ENCODE peak calls at places on chromosomes 1 and 21, in seven cellular contexts. W is CD4-positive, CD25-positive, alpha-beta regulatory T cell; R is non-pigmented ciliary epithelial cell; L is mucosa of descending colon; T is ovary; N is GDM1; J is NCI-H345. D is an unnamed sample.

GRCh38 chr1:61607448-61607847 is 117.5 kb downstream of the TM2D1 start:
- DNase-seq in W (no peak), R (no peak), L (no peak), T (no peak), N (no peak), J (no peak), D (no peak)

GRCh38 chr1:62687903-62688686 is at the start of gene DOCK7:
- DNase-seq in W (peak), R (no peak), L (peak), T (peak), N (peak), J (peak), D (no peak)

GRCh38 chr1:223332997-223333396 is 31.0 kb downstream of the SUSD4 start:
- DNase-seq in W (no peak), R (no peak), L (no peak), T (no peak), N (no peak), J (no peak), D (no peak)

GRCh38 chr21:44398499-44398898 is 45.1 kb downstream of the TRPM2 start:
- DNase-seq in W (no peak), R (no peak), L (no peak), T (no peak), N (no peak), J (no peak), D (no peak)

GRCh38 chr1:32939655-32940371 is 24.8 kb downstream of the RNF19B start:
- DNase-seq in W (no peak), R (peak), L (peak), T (no peak), N (no peak), J (no peak), D (peak)

GRCh38 chr1:166304131-166304530 is 137.3 kb upstream of the FAM78B start:
- DNase-seq in W (no peak), R (no peak), L (no peak), T (no peak), N (no peak), J (no peak), D (no peak)

GRCh38 chr1:193058529-193059281 is 455 bp downstream of the UCHL5 start:
- DNase-seq in W (peak), R (no peak), L (peak), T (peak), N (peak), J (peak), D (no peak)

GRCh38 chr1:17605582-17606344 is 66.3 kb downstream of the ARHGEF10L start:
- DNase-seq in W (no peak), R (no peak), L (no peak), T (peak), N (no peak), J (peak), D (no peak)

GRCh38 chr21:42282715-42283114 is 32.5 kb downstream of the TFF3 start:
- DNase-seq in W (no peak), R (no peak), L (peak), T (no peak), N (no peak), J (no peak), D (no peak)

GRCh38 chr1:26119892-26120608 is 8.4 kb downstream of the PDIK1L start:
- DNase-seq in W (no peak), R (no peak), L (no peak), T (no peak), N (no peak), J (no peak), D (no peak)

GRCh38 chr1:158043232-158043631 is 49.8 kb downstream of the KIRREL1 start:
- DNase-seq in W (no peak), R (no peak), L (no peak), T (no peak), N (no peak), J (no peak), D (no peak)

GRCh38 chr21:39938086-39938611 is 70.9 kb downstream of the PCP4 start:
- DNase-seq in W (no peak), R (no peak), L (peak), T (no peak), N (no peak), J (peak), D (no peak)

GRCh38 chr1:58251415-58252073 is 295.0 kb downstream of the OMA1 start:
- DNase-seq in W (no peak), R (no peak), L (no peak), T (no peak), N (no peak), J (no peak), D (no peak)

GRCh38 chr21:44926364-44927101 is 5.8 kb upstream of the ITGB2 start:
- DNase-seq in W (peak), R (no peak), L (no peak), T (no peak), N (peak), J (no peak), D (no peak)

GRCh38 chr21:17726047-17726446 is 93.1 kb downstream of the C21orf91 start:
- DNase-seq in W (no peak), R (no peak), L (no peak), T (no peak), N (no peak), J (peak), D (no peak)

GRCh38 chr1:187261637-187262036 is 432.9 kb downstream of the PLA2G4A start:
- DNase-seq in W (no peak), R (no peak), L (no peak), T (no peak), N (no peak), J (peak), D (no peak)

GRCh38 chr1:89737985-89738510 is 82.8 kb upstream of the LRRC8D start:
- DNase-seq in W (no peak), R (no peak), L (no peak), T (no peak), N (no peak), J (no peak), D (no peak)

GRCh38 chr21:37220433-37220980 is 46.6 kb downstream of the VPS26C start:
- DNase-seq in W (peak), R (no peak), L (no peak), T (peak), N (peak), J (peak), D (no peak)

GRCh38 chr1:205229399-205229861 is 1.7 kb downstream of the TMCC2 start:
- DNase-seq in W (peak), R (no peak), L (peak), T (peak), N (peak), J (peak), D (no peak)

GRCh38 chr1:246566808-246567154 is 525 bp downstream of the CNST start:
- DNase-seq in W (no peak), R (no peak), L (no peak), T (no peak), N (no peak), J (no peak), D (no peak)